ENCODE peak calls at places on chromosomes 16 and 17, in four cellular contexts. One of them, this sample, is unnamed.
A peak's percentile ranks its signal among the peaks of the same experiment; 100 is the strongest.

GRCh38 chr16:29708917-29709600 is 30.1 kb downstream of the QPRT start:
- DNase-seq in ELR: no peak
- DNase-seq in cardiac muscle cell: no peak
- DNase-seq in T-helper 2 cell: no peak
- DNase-seq in this sample: no peak

GRCh38 chr17:82230627-82231311 is 1.9 kb downstream of the SLC16A3 start:
- DNase-seq in cardiac muscle cell: peak; percentile 95
- DNase-seq in ELR: peak; percentile 94
- DNase-seq in T-helper 2 cell: peak; percentile 72
- DNase-seq in this sample: no peak

GRCh38 chr17:29099527-29099926 is 56.6 kb downstream of the PIPOX start:
- DNase-seq in T-helper 2 cell: no peak
- DNase-seq in cardiac muscle cell: no peak
- DNase-seq in ELR: no peak
- DNase-seq in this sample: no peak

GRCh38 chr17:10640475-10640874 is 16.6 kb downstream of the MYH3 start:
- DNase-seq in ELR: no peak
- DNase-seq in T-helper 2 cell: no peak
- DNase-seq in cardiac muscle cell: no peak
- DNase-seq in this sample: no peak

GRCh38 chr16:87327798-87328495 is 10.8 kb upstream of the C16orf95 start:
- DNase-seq in T-helper 2 cell: no peak
- DNase-seq in cardiac muscle cell: no peak
- DNase-seq in ELR: no peak
- DNase-seq in this sample: no peak

GRCh38 chr17:61474934-61475333 is 22.7 kb downstream of the TBX4 start:
- DNase-seq in cardiac muscle cell: no peak
- DNase-seq in ELR: no peak
- DNase-seq in T-helper 2 cell: no peak
- DNase-seq in this sample: no peak

GRCh38 chr17:13931111-13931526 is 138.2 kb upstream of the COX10 start:
- DNase-seq in cardiac muscle cell: peak; percentile 70
- DNase-seq in ELR: no peak
- DNase-seq in T-helper 2 cell: peak; percentile 3
- DNase-seq in this sample: no peak

GRCh38 chr17:35866356-35866950 is 2.2 kb downstream of the HEATR9 start:
- DNase-seq in T-helper 2 cell: no peak
- DNase-seq in cardiac muscle cell: peak; percentile 55
- DNase-seq in ELR: peak; percentile 20
- DNase-seq in this sample: no peak

GRCh38 chr16:75289189-75289588 is 37.8 kb upstream of the BCAR1 start:
- DNase-seq in cardiac muscle cell: peak; percentile 63
- DNase-seq in T-helper 2 cell: no peak
- DNase-seq in ELR: peak; percentile 63
- DNase-seq in this sample: no peak

GRCh38 chr16:75899163-75899562 is 172.9 kb upstream of the CPHXL start:
- DNase-seq in ELR: no peak
- DNase-seq in T-helper 2 cell: no peak
- DNase-seq in cardiac muscle cell: no peak
- DNase-seq in this sample: no peak

GRCh38 chr17:70780031-70780430 is 610.7 kb downstream of the KCNJ2 start:
- DNase-seq in T-helper 2 cell: no peak
- DNase-seq in ELR: peak; percentile 8
- DNase-seq in cardiac muscle cell: peak; percentile 37
- DNase-seq in this sample: no peak